ENCODE peak calls at places on chromosomes 4 and X, in ten cellular contexts. N is mucosa of descending colon, R is T1000, O is neural crest cell, V is HT1080, T is naive B cell, M is heart left ventricle, G is foreskin fibroblast, I is HCT116, W is GM13977. X is an unnamed sample.

GRCh38 chr4:999863-1000425 is 6.7 kb upstream of the SLC26A1 start:
- DNase-seq in O (no peak), R (no peak), V (no peak), M (no peak), W (no peak), T (no peak), N (no peak), G (no peak), I (no peak), X (no peak)

GRCh38 chr4:41258783-41259182 is 2.1 kb downstream of the UCHL1 start:
- DNase-seq in W (no peak), M (no peak), G (peak), T (no peak), V (peak), N (no peak), O (no peak), I (peak), R (peak), X (no peak)

GRCh38 chrX:51047950-51048349 is 137.4 kb downstream of the BMP15 start:
- DNase-seq in G (no peak), W (no peak), I (no peak), T (no peak), M (no peak), O (no peak), R (no peak), N (no peak), V (no peak), X (no peak)

GRCh38 chrX:49040376-49040955 is 2.7 kb downstream of the TFE3 start:
- DNase-seq in G (peak), W (no peak), I (no peak), R (no peak), M (no peak), N (no peak), T (no peak), V (peak), O (no peak), X (no peak)

GRCh38 chr4:113809313-113809712 is 47.8 kb upstream of the CAMK2D start:
- DNase-seq in O (no peak), M (no peak), T (no peak), G (peak), N (no peak), R (no peak), W (no peak), V (peak), I (no peak), X (no peak)

GRCh38 chr4:108215055-108215454 is 46.3 kb upstream of the LEF1 start:
- DNase-seq in G (no peak), O (no peak), W (no peak), N (no peak), I (no peak), V (no peak), T (no peak), R (no peak), M (no peak), X (no peak)

GRCh38 chr4:113783289-113783688 is 21.8 kb upstream of the CAMK2D start:
- DNase-seq in W (no peak), T (no peak), G (no peak), M (no peak), V (no peak), N (no peak), I (no peak), R (no peak), O (no peak), X (no peak)

GRCh38 chr4:110636677-110637407 is 14.0 kb upstream of the PITX2 start:
- DNase-seq in M (no peak), I (peak), T (no peak), O (no peak), W (no peak), V (peak), N (peak), R (peak), G (peak), X (no peak)

GRCh38 chr4:663438-664428 is 10.3 kb downstream of the ATP5ME start:
- DNase-seq in G (peak), I (no peak), V (no peak), M (peak), W (peak), T (peak), N (peak), O (no peak), R (no peak), X (no peak)

GRCh38 chr4:160129439-160129838 is 1026.6 kb downstream of the RAPGEF2 start:
- DNase-seq in N (no peak), I (peak), O (no peak), T (no peak), G (peak), V (peak), M (no peak), W (no peak), R (no peak), X (no peak)

GRCh38 chrX:133454525-133455323 is 39.4 kb upstream of the GPC4 start:
- DNase-seq in R (no peak), M (no peak), N (no peak), V (no peak), W (no peak), I (no peak), O (no peak), G (no peak), T (no peak), X (no peak)

GRCh38 chrX:150148749-150149672 is 210.7 kb upstream of the EOLA2 start:
- DNase-seq in V (peak), G (peak), T (no peak), R (no peak), M (no peak), O (no peak), I (no peak), N (no peak), W (no peak), X (no peak)

GRCh38 chr4:170306208-170306607 is 216.5 kb upstream of the AADAT start:
- DNase-seq in N (no peak), R (no peak), O (no peak), M (no peak), W (no peak), V (no peak), I (no peak), T (no peak), G (no peak), X (no peak)

GRCh38 chr4:139849219-139849618 is 183.6 kb downstream of the MGST2 start:
- DNase-seq in O (no peak), I (no peak), V (no peak), R (no peak), M (no peak), T (no peak), N (no peak), W (no peak), G (no peak), X (no peak)

GRCh38 chr4:107069049-107069448 is 32.9 kb upstream of the DKK2 start:
- DNase-seq in W (peak), M (no peak), G (peak), I (no peak), N (no peak), O (no peak), T (no peak), V (peak), R (no peak), X (no peak)

GRCh38 chrX:386239-386767 is 404 bp downstream of the PPP2R3B start:
- DNase-seq in R (no peak), T (no peak), G (no peak), N (peak), V (no peak), O (no peak), M (no peak), W (peak), I (no peak), X (no peak)

GRCh38 chr4:169627307-169627706 is 6.9 kb downstream of the CLCN3 start:
- DNase-seq in N (no peak), M (no peak), I (no peak), W (no peak), O (no peak), G (no peak), R (no peak), V (no peak), T (no peak), X (no peak)

GRCh38 chr4:101961144-101961543 is 170.6 kb downstream of the BANK1 start:
- DNase-seq in T (no peak), N (no peak), R (no peak), G (peak), O (no peak), M (no peak), V (peak), W (no peak), I (peak), X (no peak)

GRCh38 chr4:43132010-43132582 is 239.6 kb downstream of the GRXCR1 start:
- DNase-seq in T (peak), O (peak), G (peak), M (no peak), V (peak), W (peak), N (peak), I (peak), R (peak), X (peak)

GRCh38 chr4:11765849-11766453 is 337.3 kb upstream of the HS3ST1 start:
- DNase-seq in V (peak), I (peak), R (no peak), M (no peak), W (peak), T (peak), O (peak), N (no peak), G (peak), X (no peak)

GRCh38 chrX:71081348-71082148 is 13.4 kb upstream of the SNX12 start:
- DNase-seq in G (peak), N (no peak), V (peak), M (no peak), I (no peak), T (no peak), O (no peak), R (no peak), W (no peak), X (no peak)

X was measured in amygdala.